ENCODE peak calls at places on chromosomes 6 and 20, in ten cellular contexts. F, M, C, D, J, Q, N, Y, S and T are unnamed samples.

GRCh38 chr20:17471606-17472187 is 59.5 kb downstream of the BFSP1 start:
- DNase-seq in J (no peak), Q (no peak), M (no peak), F (no peak), C (no peak), Y (no peak), D (no peak), N (no peak), S (no peak), T (no peak)

GRCh38 chr6:81465859-81466258 is 286.6 kb downstream of the TENT5A start:
- DNase-seq in J (peak), F (no peak), Y (no peak), Q (no peak), D (peak), S (no peak), N (no peak), M (no peak), C (no peak), T (no peak)

GRCh38 chr6:168885741-168886140 is 367.9 kb downstream of the THBS2 start:
- DNase-seq in J (no peak), C (no peak), S (no peak), N (no peak), M (no peak), F (no peak), Q (no peak), Y (no peak), D (no peak), T (no peak)

GRCh38 chr20:14712302-14712739 is 374.9 kb upstream of the FLRT3 start:
- DNase-seq in C (no peak), J (peak), N (no peak), D (no peak), Q (no peak), Y (no peak), F (peak), S (peak), M (peak), T (peak)

GRCh38 chr6:2467929-2468600 is 222.7 kb upstream of the GMDS start:
- DNase-seq in Q (no peak), F (no peak), S (no peak), M (no peak), J (no peak), N (no peak), Y (no peak), D (no peak), C (no peak), T (no peak)

GRCh38 chr6:17012421-17013225 is 89.2 kb upstream of the STMND1 start:
- DNase-seq in Q (no peak), S (no peak), J (peak), M (peak), N (no peak), Y (no peak), C (no peak), F (peak), D (peak), T (no peak)

GRCh38 chr6:3383525-3383924 is 73.3 kb downstream of the SLC22A23 start:
- DNase-seq in D (no peak), Y (no peak), C (peak), J (peak), F (peak), Q (no peak), M (peak), S (no peak), N (no peak), T (no peak)

GRCh38 chr20:23995905-23996666 is 7.5 kb upstream of the GGTLC1 start:
- DNase-seq in C (peak), F (no peak), N (peak), Q (no peak), Y (peak), S (peak), D (peak), M (peak), J (peak), T (no peak)

GRCh38 chr6:449486-450419 is 58.2 kb downstream of the IRF4 start:
- DNase-seq in D (no peak), J (no peak), Q (no peak), C (no peak), Y (no peak), S (no peak), M (no peak), F (no peak), N (peak), T (no peak)
- H3K27ac ChIP-seq in D (no peak), J (no peak), Q (no peak), C (no peak), Y (no peak), S (no peak), M (no peak), F (no peak), N (no peak), T (no peak)

GRCh38 chr6:159941286-159942113 is 27.4 kb upstream of the IGF2R start:
- DNase-seq in J (peak), F (peak), N (no peak), Q (no peak), Y (no peak), M (no peak), C (no peak), S (no peak), D (no peak), T (no peak)
- H3K27ac ChIP-seq in J (no peak), F (no peak), N (no peak), Q (no peak), Y (no peak), M (no peak), C (peak), S (no peak), D (no peak), T (no peak)

GRCh38 chr6:51626391-51626790 is 461.0 kb downstream of the PKHD1 start:
- DNase-seq in D (no peak), C (no peak), S (no peak), Q (no peak), Y (no peak), F (no peak), J (no peak), M (no peak), N (no peak), T (no peak)
- H3K27ac ChIP-seq in D (no peak), C (no peak), S (no peak), Q (no peak), Y (no peak), F (no peak), J (no peak), M (no peak), N (no peak), T (no peak)

GRCh38 chr6:56259163-56259562 is 11.8 kb upstream of the COL21A1 start:
- DNase-seq in J (peak), S (no peak), F (peak), N (no peak), Y (no peak), Q (no peak), C (no peak), M (no peak), D (no peak), T (no peak)
- H3K27ac ChIP-seq in J (no peak), S (no peak), F (no peak), N (no peak), Y (no peak), Q (no peak), C (no peak), M (no peak), D (no peak), T (no peak)

GRCh38 chr6:138182939-138183791 is 21.4 kb downstream of the ARFGEF3 start:
- DNase-seq in J (no peak), N (no peak), C (no peak), M (peak), D (no peak), F (no peak), Y (no peak), Q (no peak), S (no peak), T (no peak)
- H3K27ac ChIP-seq in J (no peak), N (no peak), C (peak), M (peak), D (no peak), F (no peak), Y (no peak), Q (no peak), S (no peak), T (no peak)